ENCODE peak calls at places on chromosomes 16 and 17, in seven cellular contexts. C is stimulated activated CD8-positive, alpha-beta memory T cell treated with anti-CD3 and anti-CD28 coated beads, Interleukin-7, amount 100 ng/mL, for 1 hour; D is SHP77 treated with DMSO at 0.1 percent for 48 hours; N is Kasumi-1; P is pancreas; W is NCI-H510A treated with DMSO at 0.1 percent for 48 hours; H is hypothalamus. Y is an unnamed sample.

GRCh38 chr17:18966831-18967624 is 15.1 kb downstream of the SLC5A10 start:
- DNase-seq in C (no peak), D (no peak), N (peak), P (no peak), W (peak), H (no peak), Y (no peak)

GRCh38 chr17:81870155-81870977 is 771 bp downstream of the ARHGDIA start:
- DNase-seq in C (no peak), D (no peak), N (peak), P (peak), W (peak), H (no peak), Y (no peak)

GRCh38 chr17:31609331-31609730 is 217.9 kb downstream of the RAB11FIP4 start:
- DNase-seq in C (no peak), D (no peak), N (no peak), P (no peak), W (peak), H (no peak), Y (no peak)

GRCh38 chr16:2874584-2875362 is 8.2 kb upstream of the FLYWCH2 start:
- DNase-seq in C (peak), D (peak), N (peak), P (peak), W (peak), H (peak), Y (peak)

GRCh38 chr16:67963325-67964321 is 4.8 kb downstream of the SLC12A4 start:
- DNase-seq in C (no peak), D (no peak), N (no peak), P (no peak), W (no peak), H (no peak), Y (no peak)

GRCh38 chr17:921161-921560 is 58.4 kb downstream of the NXN start:
- DNase-seq in C (no peak), D (no peak), N (no peak), P (no peak), W (no peak), H (no peak), Y (no peak)

GRCh38 chr17:46194393-46195216 is 1.4 kb upstream of the KANSL1 start:
- DNase-seq in C (peak), D (peak), N (peak), P (no peak), W (peak), H (no peak), Y (peak)

GRCh38 chr17:39671651-39672521 is 3.6 kb downstream of the PNMT start:
- DNase-seq in C (no peak), D (no peak), N (peak), P (peak), W (peak), H (no peak), Y (peak)

GRCh38 chr16:53433930-53434435 is 288 bp upstream of the RBL2 start:
- DNase-seq in C (no peak), D (no peak), N (peak), P (no peak), W (peak), H (no peak), Y (no peak)

GRCh38 chr16:72645526-72645925 is 402.4 kb downstream of the ZFHX3 start:
- DNase-seq in C (no peak), D (no peak), N (no peak), P (no peak), W (no peak), H (no peak), Y (no peak)

GRCh38 chr16:66894948-66895696 is 14.8 kb downstream of the PDP2 start:
- DNase-seq in C (peak), D (peak), N (peak), P (peak), W (peak), H (peak), Y (peak)

GRCh38 chr17:28508325-28508724 is 2.2 kb downstream of the FOXN1 start:
- DNase-seq in C (no peak), D (no peak), N (no peak), P (no peak), W (no peak), H (no peak), Y (no peak)

GRCh38 chr16:67860589-67861398 is 12.1 kb upstream of the EDC4 start:
- DNase-seq in C (no peak), D (no peak), N (no peak), P (no peak), W (no peak), H (no peak), Y (no peak)

GRCh38 chr16:74605746-74606520 is 981 bp downstream of the GLG1 start:
- DNase-seq in C (no peak), D (no peak), N (peak), P (no peak), W (no peak), H (no peak), Y (no peak)

GRCh38 chr16:65289022-65289421 is 167.2 kb upstream of the CDH11 start:
- DNase-seq in C (no peak), D (no peak), N (no peak), P (no peak), W (no peak), H (no peak), Y (no peak)

GRCh38 chr16:4631444-4631843 is 6.8 kb downstream of the MGRN1 start:
- DNase-seq in C (no peak), D (no peak), N (no peak), P (no peak), W (no peak), H (no peak), Y (no peak)

GRCh38 chr16:56848056-56848936 is 16.7 kb upstream of the SLC12A3 start:
- DNase-seq in C (no peak), D (no peak), N (no peak), P (no peak), W (no peak), H (no peak), Y (no peak)

GRCh38 chr16:3113765-3114479 is 1.5 kb downstream of the ZNF205 start:
- DNase-seq in C (no peak), D (no peak), N (no peak), P (no peak), W (no peak), H (no peak), Y (no peak)

GRCh38 chr17:71349908-71350600 is 770.8 kb upstream of the SOX9 start:
- DNase-seq in C (no peak), D (no peak), N (no peak), P (no peak), W (no peak), H (no peak), Y (no peak)

GRCh38 chr17:49548506-49549310 is 27.0 kb upstream of the NXPH3 start:
- DNase-seq in C (no peak), D (no peak), N (peak), P (no peak), W (no peak), H (no peak), Y (no peak)

GRCh38 chr16:12917653-12918052 is 16.3 kb downstream of the SHISA9 start:
- DNase-seq in C (no peak), D (no peak), N (no peak), P (no peak), W (no peak), H (no peak), Y (no peak)

GRCh38 chr17:8001976-8002645 is at the start of gene GUCY2D:
- DNase-seq in C (no peak), D (no peak), N (no peak), P (no peak), W (no peak), H (no peak), Y (no peak)

GRCh38 chr17:82356845-82357355 is 2.1 kb upstream of the TEX19 start:
- DNase-seq in C (no peak), D (peak), N (no peak), P (peak), W (peak), H (no peak), Y (no peak)

GRCh38 chr16:48583075-48584065 is 26.6 kb downstream of the N4BP1 start:
- DNase-seq in C (no peak), D (no peak), N (no peak), P (no peak), W (no peak), H (no peak), Y (no peak)

GRCh38 chr17:56918916-56919315 is 5.1 kb upstream of the TRIM25 start:
- DNase-seq in C (no peak), D (no peak), N (no peak), P (no peak), W (no peak), H (no peak), Y (no peak)

GRCh38 chr16:88498576-88499208 is 45.6 kb downstream of the ZFPM1 start:
- DNase-seq in C (no peak), D (no peak), N (no peak), P (no peak), W (no peak), H (no peak), Y (no peak)

GRCh38 chr16:84391151-84391873 is 23.0 kb downstream of the ATP2C2 start:
- DNase-seq in C (no peak), D (no peak), N (no peak), P (no peak), W (no peak), H (no peak), Y (no peak)

GRCh38 chr17:21046215-21046614 is 3.4 kb upstream of the USP22 start:
- DNase-seq in C (no peak), D (no peak), N (no peak), P (no peak), W (no peak), H (no peak), Y (no peak)

GRCh38 chr17:19268611-19269010 is 31.4 kb downstream of the EPN2 start:
- DNase-seq in C (no peak), D (no peak), N (no peak), P (no peak), W (no peak), H (no peak), Y (no peak)

GRCh38 chr17:82249896-82250581 is 21.2 kb downstream of the SLC16A3 start:
- DNase-seq in C (no peak), D (no peak), N (no peak), P (no peak), W (no peak), H (no peak), Y (no peak)

GRCh38 chr17:10169274-10169673 is 29.1 kb downstream of the GAS7 start:
- DNase-seq in C (no peak), D (no peak), N (no peak), P (no peak), W (no peak), H (no peak), Y (no peak)

GRCh38 chr17:7252176-7253043 is at the start of gene ELP5:
- DNase-seq in C (peak), D (peak), N (peak), P (peak), W (peak), H (peak), Y (peak)

GRCh38 chr17:57868007-57868774 is 18.3 kb upstream of the MRPS23 start:
- DNase-seq in C (no peak), D (no peak), N (peak), P (peak), W (no peak), H (no peak), Y (peak)

GRCh38 chr16:55376567-55377167 is 52.7 kb downstream of the IRX6 start:
- DNase-seq in C (no peak), D (no peak), N (no peak), P (no peak), W (no peak), H (no peak), Y (no peak)

GRCh38 chr17:40422990-40423611 is 5.4 kb upstream of the TOP2A start:
- DNase-seq in C (no peak), D (no peak), N (peak), P (no peak), W (no peak), H (no peak), Y (no peak)

Y was measured in NCI-H446 treated with DMSO at 0.1 percent for 48 hours.